ENCODE peak calls at places on chromosomes 5 and 9, in nine cellular contexts. K is brain microvascular endothelial cell, S is testis, Q is heart left ventricle, T is choroid plexus epithelial cell, G is psoas muscle, Z is ovary, F is upper lobe of right lung, O is LNCaP clone FGC. Y is an unnamed sample.

GRCh38 chr5:74177995-74178394 is 462.5 kb downstream of the ENC1 start:
- DNase-seq in K (no peak), O (no peak), G (no peak), T (no peak), F (no peak), Z (no peak), Q (no peak), S (no peak), Y (no peak)

GRCh38 chr9:27204578-27204977 is 92.4 kb downstream of the EQTN start:
- DNase-seq in T (peak; percentile 68), O (no peak), Z (no peak), Q (no peak), K (no peak), G (no peak), S (no peak), F (no peak), Y (no peak)

GRCh38 chr9:27519466-27520465 is 4.3 kb upstream of the IFNK start:
- DNase-seq in S (no peak), O (no peak), F (no peak), K (peak; percentile 59), T (no peak), Q (no peak), Z (no peak), G (no peak), Y (no peak)

GRCh38 chr9:124320062-124320973 is 62.6 kb downstream of the NEK6 start:
- DNase-seq in S (peak; percentile 84), Z (peak; percentile 82), Q (peak; percentile 68), O (peak; percentile 10), F (no peak), K (peak; percentile 55), T (peak; percentile 71), G (peak; percentile 66), Y (peak; percentile 95)

GRCh38 chr5:170791325-170791954 is 7.9 kb downstream of the GABRP start:
- DNase-seq in Q (peak; percentile 73), Z (no peak), S (peak; percentile 74), O (peak; percentile 50), K (peak; percentile 69), F (no peak), G (peak; percentile 29), T (peak; percentile 91), Y (peak; percentile 94)

GRCh38 chr9:4550777-4551476 is 60.7 kb downstream of the SLC1A1 start:
- DNase-seq in Z (no peak), K (no peak), G (no peak), Q (no peak), O (no peak), T (peak; percentile 31), F (no peak), S (no peak), Y (no peak)

GRCh38 chr5:2096827-2097226 is 214.1 kb upstream of the IRX4 start:
- DNase-seq in Q (no peak), F (no peak), T (no peak), G (no peak), Z (no peak), K (no peak), O (no peak), S (no peak), Y (no peak)

GRCh38 chr9:81499571-81499970 is 189.8 kb downstream of the TLE1 start:
- DNase-seq in K (no peak), Z (no peak), F (no peak), Q (no peak), T (no peak), G (no peak), O (no peak), S (no peak), Y (no peak)

GRCh38 chr5:126868961-126869451 is 92.1 kb downstream of the LMNB1 start:
- DNase-seq in S (peak; percentile 46), G (peak; percentile 30), Z (no peak), T (peak; percentile 55), K (peak; percentile 40), O (no peak), F (no peak), Q (peak; percentile 42), Y (peak; percentile 76)

GRCh38 chr9:70257991-70258691 is 637 bp upstream of the SMC5 start:
- DNase-seq in Z (peak; percentile 55), F (peak; percentile 88), K (peak; percentile 34), O (peak; percentile 57), G (no peak), Q (peak; percentile 29), T (peak; percentile 62), S (peak; percentile 60), Y (peak; percentile 83)

GRCh38 chr9:80792721-80793120 is 896.6 kb downstream of the TLE1 start:
- DNase-seq in O (no peak), T (no peak), Z (no peak), S (no peak), G (no peak), F (no peak), K (no peak), Q (no peak), Y (no peak)

GRCh38 chr9:114166103-114166470 is 10.8 kb downstream of the COL27A1 start:
- DNase-seq in Q (no peak), F (no peak), G (no peak), S (no peak), O (no peak), Z (no peak), K (no peak), T (no peak), Y (no peak)

GRCh38 chr9:114166606-114167572 is 11.6 kb downstream of the COL27A1 start:
- DNase-seq in F (peak; percentile 16), S (no peak), T (no peak), Q (no peak), Z (peak; percentile 37), K (no peak), O (no peak), G (no peak), Y (no peak)

GRCh38 chr9:114168281-114169028 is 13.1 kb downstream of the COL27A1 start:
- DNase-seq in G (no peak), Q (no peak), O (no peak), K (no peak), S (no peak), T (no peak), F (no peak), Z (peak; percentile 35), Y (no peak)

GRCh38 chr9:114169029-114169939 is 13.9 kb downstream of the COL27A1 start:
- DNase-seq in Z (peak; percentile 63), Q (no peak), G (no peak), T (peak; percentile 90), S (no peak), O (no peak), K (peak; percentile 69), F (peak; percentile 48), Y (no peak)

DNA sequence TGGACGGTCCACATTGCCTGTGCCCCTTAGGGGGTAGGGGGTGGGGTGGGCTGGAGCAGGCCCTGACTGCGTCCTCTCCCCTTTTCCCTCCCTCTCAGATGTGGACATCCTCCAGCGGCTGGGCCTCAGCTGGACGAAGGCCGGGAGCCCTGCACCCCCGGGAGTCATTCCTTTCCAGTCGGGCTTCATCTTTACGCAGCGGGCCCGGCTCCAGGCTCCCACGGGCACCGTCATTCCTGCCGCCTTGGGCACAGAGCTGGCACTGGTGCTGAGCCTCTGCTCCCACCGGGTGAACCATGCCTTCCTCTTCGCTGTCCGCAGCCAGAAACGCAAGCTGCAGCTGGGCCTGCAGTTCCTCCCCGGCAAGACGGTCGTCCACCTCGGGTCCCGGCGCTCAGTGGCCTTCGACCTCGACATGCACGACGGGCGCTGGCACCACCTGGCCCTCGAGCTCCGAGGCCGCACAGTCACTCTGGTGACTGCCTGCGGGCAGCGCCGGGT is 12.3 kb downstream of the COL27A1 start:
- DNase-seq in G (no peak), Z (peak; percentile 39), K (no peak), Q (no peak), F (peak; percentile 52), T (no peak), S (no peak), O (no peak), Y (no peak)
- TF ChIP-seq CTCF in G (no peak), Z (no peak), K (no peak), Q (no peak), F (no peak), T (no peak), S (no peak), O (no peak), Y (no peak)

DNA sequence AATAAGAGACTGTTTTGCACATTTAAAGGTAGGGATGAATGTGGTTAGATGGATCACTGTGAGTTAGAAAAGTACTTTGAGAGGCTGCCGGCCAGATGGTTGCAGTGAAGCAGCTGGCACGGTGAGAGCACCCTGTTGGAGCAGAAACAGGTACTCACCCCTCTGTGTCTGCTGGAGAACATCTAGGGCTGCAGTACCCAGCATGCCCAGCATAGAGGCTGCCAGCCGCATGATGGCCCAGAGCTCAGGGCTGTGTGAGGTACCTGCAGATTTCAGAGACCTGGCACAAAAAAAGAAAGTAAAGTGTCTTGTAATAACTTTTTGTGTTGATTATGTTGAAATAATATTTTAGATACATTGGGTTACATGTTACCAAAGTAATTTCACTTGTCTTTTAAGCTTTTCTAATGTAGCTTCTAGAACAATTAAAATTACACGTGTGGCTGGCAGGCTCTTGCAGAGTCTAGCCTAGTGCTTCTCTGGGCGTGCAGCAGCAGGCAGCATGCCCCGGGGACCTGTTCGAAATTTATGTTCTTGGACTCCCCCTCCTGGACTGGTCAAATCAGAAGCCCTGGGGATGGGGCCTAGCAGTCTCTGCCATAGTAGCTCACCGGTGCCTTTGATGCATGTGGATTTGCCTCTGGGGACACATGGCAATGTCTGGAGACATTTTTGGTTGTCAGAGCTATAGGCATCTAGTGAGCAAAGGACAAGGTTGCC is 11.1 kb downstream of the WDR5 start:
- DNase-seq in O (no peak), K (no peak), T (no peak), G (no peak), Z (no peak), S (no peak), Q (no peak), F (no peak), Y (no peak)
- H3K4me3 ChIP-seq in O (no peak overlapping the region), K (no peak overlapping the region), T (no peak overlapping the region), G (no peak overlapping the region), Z (no peak overlapping the region), S (no peak overlapping the region), Q (no peak overlapping the region), F (no peak overlapping the region), Y (no peak overlapping the region)

DNA sequence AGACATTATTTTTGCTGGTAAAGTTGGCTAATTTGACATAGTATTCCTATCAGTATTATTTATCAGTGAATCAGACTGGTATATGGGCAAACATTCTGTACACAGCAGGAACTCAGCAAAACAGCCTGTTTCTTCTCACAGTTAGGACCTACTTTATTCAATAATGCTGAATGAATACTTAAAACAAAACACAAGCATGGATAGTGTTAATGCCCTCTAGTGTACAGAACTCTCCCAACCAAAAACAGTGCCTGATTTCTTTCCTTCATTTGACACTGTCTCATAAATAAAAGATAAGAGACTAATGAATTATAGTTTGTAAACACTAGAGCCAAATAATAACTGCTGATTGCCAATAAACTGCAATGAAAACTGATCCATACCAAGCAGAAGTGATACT is 1113.3 kb downstream of the PTPRD start:
- DNase-seq in O (no peak), T (no peak), S (no peak), G (no peak), K (no peak), Q (no peak), F (no peak), Z (no peak), Y (no peak)
- TF ChIP-seq CTCF in O (no peak), T (no peak), S (no peak), G (no peak), K (no peak), Q (no peak), F (no peak), Z (no peak), Y (peak; percentile 53)

DNA sequence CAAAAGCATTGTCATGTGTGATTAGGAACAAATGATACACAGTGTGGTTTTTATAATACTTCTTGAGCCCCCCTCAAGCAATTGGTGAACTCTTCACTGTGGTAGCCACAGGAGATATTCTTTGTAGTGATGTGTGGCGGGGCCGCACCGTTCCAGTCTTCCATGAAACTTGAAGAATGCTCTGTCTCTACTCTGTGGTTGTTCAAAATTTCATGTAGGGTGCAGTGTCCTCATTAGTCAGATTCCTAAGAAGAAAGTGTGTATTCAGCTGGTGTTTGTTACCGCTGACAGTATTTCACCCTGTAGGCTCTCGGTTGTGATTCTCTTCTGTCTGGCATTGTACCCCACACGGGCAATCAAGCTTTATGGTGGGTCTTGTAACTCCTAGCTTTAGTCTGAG is 10.8 kb downstream of the OTULIN start:
- DNase-seq in F (no peak), G (no peak), Q (no peak), S (no peak), K (no peak), T (peak; percentile 54), Z (no peak), O (no peak), Y (no peak)
- H3K4me3 ChIP-seq in F (no peak overlapping the region), G (no peak overlapping the region), Q (no peak overlapping the region), S (no peak overlapping the region), K (no peak overlapping the region), T (no peak overlapping the region), Z (no peak overlapping the region), O (no peak overlapping the region), Y (no peak overlapping the region)

Y was measured in endodermal cell.